ENCODE peak calls at places on chromosomes 6 and 20, in four cellular contexts. One of them, this sample, is unnamed.
A peak's percentile ranks its signal among the peaks of the same experiment; 100 is the strongest.

GRCh38 chr6:99195986-99196655 is 153.4 kb downstream of the FAXC start:
- DNase-seq in AG04449: no peak
- DNase-seq in left cardiac atrium: no peak
- DNase-seq in fibroblast of mammary gland: no peak
- DNase-seq in this sample: no peak

GRCh38 chr20:50029697-50030428 is 47.1 kb downstream of the SNAI1 start:
- DNase-seq in AG04449: peak; percentile 60
- DNase-seq in left cardiac atrium: peak; percentile 88
- DNase-seq in fibroblast of mammary gland: peak; percentile 99
- DNase-seq in this sample: no peak

GRCh38 chr20:18018100-18018499 is 39.6 kb downstream of the OVOL2 start:
- DNase-seq in fibroblast of mammary gland: no peak
- DNase-seq in left cardiac atrium: no peak
- DNase-seq in AG04449: no peak
- DNase-seq in this sample: no peak

GRCh38 chr20:11895832-11896484 is 21.7 kb upstream of the BTBD3 start:
- DNase-seq in fibroblast of mammary gland: peak; percentile 20
- DNase-seq in AG04449: no peak
- DNase-seq in left cardiac atrium: no peak
- DNase-seq in this sample: no peak

GRCh38 chr6:4589295-4589694 is 186.9 kb upstream of the CDYL start:
- DNase-seq in left cardiac atrium: no peak
- DNase-seq in fibroblast of mammary gland: no peak
- DNase-seq in AG04449: no peak
- DNase-seq in this sample: no peak

GRCh38 chr6:90107721-90108364 is 188.8 kb downstream of the BACH2 start:
- DNase-seq in fibroblast of mammary gland: no peak
- DNase-seq in left cardiac atrium: no peak
- DNase-seq in AG04449: no peak
- DNase-seq in this sample: no peak

GRCh38 chr6:3455490-3456394 is 1.1 kb downstream of the SLC22A23 start:
- DNase-seq in left cardiac atrium: peak; percentile 37
- DNase-seq in fibroblast of mammary gland: no peak
- DNase-seq in AG04449: no peak
- DNase-seq in this sample: no peak

GRCh38 chr6:51382838-51383237 is 564.2 kb downstream of the TFAP2B start:
- DNase-seq in fibroblast of mammary gland: no peak
- DNase-seq in AG04449: no peak
- DNase-seq in left cardiac atrium: no peak
- DNase-seq in this sample: no peak

GRCh38 chr6:11139051-11139960 is 27.8 kb upstream of the ERVFRD-1 start:
- DNase-seq in left cardiac atrium: no peak
- DNase-seq in AG04449: no peak
- DNase-seq in fibroblast of mammary gland: peak; percentile 61
- DNase-seq in this sample: no peak

GRCh38 chr6:27720607-27721580 is 191.3 kb downstream of the OR2B2 start:
- DNase-seq in fibroblast of mammary gland: peak; percentile 79
- DNase-seq in left cardiac atrium: no peak
- DNase-seq in AG04449: no peak
- DNase-seq in this sample: no peak

GRCh38 chr6:129607581-129608186 is 102.3 kb downstream of the ARHGAP18 start:
- DNase-seq in fibroblast of mammary gland: peak; percentile 37
- DNase-seq in AG04449: no peak
- DNase-seq in left cardiac atrium: no peak
- DNase-seq in this sample: no peak

GRCh38 chr6:28866342-28867077 is 57.3 kb downstream of the TRIM27 start:
- DNase-seq in fibroblast of mammary gland: peak; percentile 23
- DNase-seq in left cardiac atrium: peak; percentile 74
- DNase-seq in AG04449: no peak
- DNase-seq in this sample: peak; percentile 41

GRCh38 chr6:141540207-141540606 is 592.5 kb upstream of the GJE1 start:
- DNase-seq in left cardiac atrium: no peak
- DNase-seq in AG04449: no peak
- DNase-seq in fibroblast of mammary gland: no peak
- DNase-seq in this sample: no peak

GRCh38 chr6:80728830-80729229 is 622.4 kb downstream of the BCKDHB start:
- DNase-seq in fibroblast of mammary gland: peak; percentile 23
- DNase-seq in AG04449: no peak
- DNase-seq in left cardiac atrium: no peak
- DNase-seq in this sample: no peak

GRCh38 chr20:38256966-38257365 is 3.6 kb downstream of the KIAA1755 start:
- DNase-seq in AG04449: no peak
- DNase-seq in left cardiac atrium: no peak
- DNase-seq in fibroblast of mammary gland: no peak
- DNase-seq in this sample: no peak

GRCh38 chr20:44651507-44652373 is at the start of gene ADA:
- DNase-seq in left cardiac atrium: peak; percentile 79
- DNase-seq in fibroblast of mammary gland: peak; percentile 15
- DNase-seq in AG04449: no peak
- DNase-seq in this sample: no peak

GRCh38 chr6:28695671-28696537 is 170.2 kb downstream of the GPX5 start:
- DNase-seq in left cardiac atrium: no peak
- DNase-seq in fibroblast of mammary gland: peak; percentile 69
- DNase-seq in AG04449: no peak
- DNase-seq in this sample: no peak

GRCh38 chr6:108541843-108542795 is 18.6 kb upstream of the FOXO3 start:
- DNase-seq in left cardiac atrium: peak; percentile 60
- DNase-seq in AG04449: no peak
- DNase-seq in fibroblast of mammary gland: peak; percentile 85
- DNase-seq in this sample: peak; percentile 47

GRCh38 chr6:71534916-71535315 is 246.3 kb downstream of the OGFRL1 start:
- DNase-seq in AG04449: no peak
- DNase-seq in left cardiac atrium: no peak
- DNase-seq in fibroblast of mammary gland: no peak
- DNase-seq in this sample: no peak

GRCh38 chr6:87675004-87675681 is 26.9 kb downstream of the AKIRIN2 start:
- DNase-seq in AG04449: no peak
- DNase-seq in left cardiac atrium: no peak
- DNase-seq in fibroblast of mammary gland: no peak
- DNase-seq in this sample: no peak

GRCh38 chr6:87473419-87473903 is 687 bp downstream of the SLC35A1 start:
- DNase-seq in left cardiac atrium: no peak
- DNase-seq in AG04449: no peak
- DNase-seq in fibroblast of mammary gland: peak; percentile 49
- DNase-seq in this sample: peak; percentile 40

GRCh38 chr6:42938987-42939809 is 9.9 kb downstream of the CNPY3 start:
- DNase-seq in fibroblast of mammary gland: no peak
- DNase-seq in left cardiac atrium: no peak
- DNase-seq in AG04449: no peak
- DNase-seq in this sample: no peak

GRCh38 chr20:49982346-49983122 is at the start of gene SNAI1:
- DNase-seq in fibroblast of mammary gland: peak; percentile 76
- DNase-seq in AG04449: no peak
- DNase-seq in left cardiac atrium: peak; percentile 85
- DNase-seq in this sample: peak; percentile 80

GRCh38 chr20:60543598-60543997 is 585.4 kb downstream of the CDH26 start:
- DNase-seq in left cardiac atrium: no peak
- DNase-seq in AG04449: no peak
- DNase-seq in fibroblast of mammary gland: no peak
- DNase-seq in this sample: no peak

GRCh38 chr6:125810435-125810834 is 19.7 kb downstream of the NCOA7 start:
- DNase-seq in AG04449: no peak
- DNase-seq in fibroblast of mammary gland: no peak
- DNase-seq in left cardiac atrium: no peak
- DNase-seq in this sample: no peak

GRCh38 chr6:135905604-135906300 is 54.3 kb downstream of the PDE7B start:
- DNase-seq in fibroblast of mammary gland: no peak
- DNase-seq in left cardiac atrium: no peak
- DNase-seq in AG04449: no peak
- DNase-seq in this sample: no peak

GRCh38 chr6:79570802-79571367 is 33.7 kb upstream of the LCA5 start:
- DNase-seq in AG04449: no peak
- DNase-seq in fibroblast of mammary gland: peak; percentile 54
- DNase-seq in left cardiac atrium: no peak
- DNase-seq in this sample: no peak

GRCh38 chr6:30150671-30151395 is 10.2 kb downstream of the TRIM10 start:
- DNase-seq in fibroblast of mammary gland: no peak
- DNase-seq in left cardiac atrium: no peak
- DNase-seq in AG04449: no peak
- DNase-seq in this sample: no peak

GRCh38 chr6:79608334-79609224 is 22.6 kb upstream of the SH3BGRL2 start:
- DNase-seq in fibroblast of mammary gland: no peak
- DNase-seq in AG04449: no peak
- DNase-seq in left cardiac atrium: no peak
- DNase-seq in this sample: no peak

GRCh38 chr6:4133941-4134838 is 1.2 kb downstream of the ECI2 start:
- DNase-seq in AG04449: no peak
- DNase-seq in left cardiac atrium: peak; percentile 35
- DNase-seq in fibroblast of mammary gland: peak; percentile 25
- DNase-seq in this sample: no peak

GRCh38 chr20:15220009-15220656 is 882.7 kb upstream of the FLRT3 start:
- DNase-seq in left cardiac atrium: no peak
- DNase-seq in fibroblast of mammary gland: peak; percentile 27
- DNase-seq in AG04449: no peak
- DNase-seq in this sample: no peak

GRCh38 chr6:117505337-117505736 is 22.9 kb downstream of the DCBLD1 start:
- DNase-seq in fibroblast of mammary gland: peak; percentile 53
- DNase-seq in left cardiac atrium: no peak
- DNase-seq in AG04449: no peak
- DNase-seq in this sample: no peak

GRCh38 chr6:105797313-105797970 is 288.7 kb upstream of the PRDM1 start:
- DNase-seq in AG04449: no peak
- DNase-seq in left cardiac atrium: no peak
- DNase-seq in fibroblast of mammary gland: no peak
- DNase-seq in this sample: no peak

GRCh38 chr6:150756170-150756569 is 109.3 kb upstream of the MTHFD1L start:
- DNase-seq in fibroblast of mammary gland: no peak
- DNase-seq in AG04449: no peak
- DNase-seq in left cardiac atrium: no peak
- DNase-seq in this sample: no peak

GRCh38 chr20:57795977-57796560 is 86.3 kb upstream of the PMEPA1 start:
- DNase-seq in AG04449: no peak
- DNase-seq in fibroblast of mammary gland: no peak
- DNase-seq in left cardiac atrium: no peak
- DNase-seq in this sample: no peak

GRCh38 chr6:109978174-109979032 is at the start of gene GPR6:
- DNase-seq in AG04449: no peak
- DNase-seq in fibroblast of mammary gland: peak; percentile 37
- DNase-seq in left cardiac atrium: peak; percentile 65
- DNase-seq in this sample: peak; percentile 7